ENCODE peak calls at places on chromosome 12, in four cellular contexts. N, U, F and K are unnamed samples.

GRCh38 chr12:16076553-16076952 is 165.4 kb downstream of the DERA start:
- DNase-seq in N (peak; percentile 2), U (no peak), F (peak; percentile 72), K (peak; percentile 45)

GRCh38 chr12:751192-751827 is 1.1 kb upstream of the WNK1 start:
- DNase-seq in N (peak; percentile 80), U (peak; percentile 94), F (peak; percentile 99), K (peak; percentile 96)

GRCh38 chr12:47820631-47821345 is 1.1 kb upstream of the HDAC7 start:
- DNase-seq in N (peak; percentile 87), U (no peak), F (peak; percentile 95), K (peak; percentile 97)

GRCh38 chr12:41983394-41983793 is 161.3 kb downstream of the GXYLT1 start:
- DNase-seq in N (no peak), U (no peak), F (peak; percentile 58), K (no peak)

GRCh38 chr12:12683298-12683697 is 12.7 kb downstream of the GPR19 start:
- DNase-seq in N (no peak), U (no peak), F (no peak), K (no peak)

GRCh38 chr12:46372131-46372851 is at the start of gene SLC38A2:
- DNase-seq in N (no peak), U (no peak), F (peak; percentile 99), K (peak; percentile 84)

GRCh38 chr12:109131522-109132050 is 15.2 kb downstream of the ACACB start:
- DNase-seq in N (no peak), U (no peak), F (no peak), K (no peak)

GRCh38 chr12:106138279-106138645 is 492 bp downstream of the NUAK1 start:
- DNase-seq in N (no peak), U (no peak), F (peak; percentile 80), K (no peak)

GRCh38 chr12:4518106-4518728 is 20.5 kb upstream of the RAD51AP1 start:
- DNase-seq in N (no peak), U (no peak), F (no peak), K (peak; percentile 63)

GRCh38 chr12:130254476-130255276 is 83.0 kb upstream of the PIWIL1 start:
- DNase-seq in N (peak; percentile 47), U (no peak), F (no peak), K (no peak)

GRCh38 chr12:27178723-27179398 is 65.2 kb upstream of the STK38L start:
- DNase-seq in N (no peak), U (no peak), F (no peak), K (no peak)

GRCh38 chr12:54017027-54017788 is 8.4 kb downstream of the HOXC8 start:
- DNase-seq in N (no peak), U (no peak), F (peak; percentile 76), K (peak; percentile 51)

GRCh38 chr12:66331814-66332213 is 29.5 kb downstream of the HELB start:
- DNase-seq in N (no peak), U (no peak), F (no peak), K (no peak)

GRCh38 chr12:110670161-110670701 is 18.7 kb downstream of the HVCN1 start:
- DNase-seq in N (no peak), U (peak; percentile 95), F (no peak), K (no peak)

GRCh38 chr12:64175254-64175945 is 46.7 kb downstream of the KICS2 start:
- DNase-seq in N (no peak), U (no peak), F (no peak), K (peak; percentile 72)

GRCh38 chr12:67774983-67775587 is 126.5 kb downstream of the DYRK2 start:
- DNase-seq in N (peak; percentile 32), U (no peak), F (peak; percentile 75), K (no peak)

GRCh38 chr12:100253437-100253836 is 13.4 kb downstream of the DEPDC4 start:
- DNase-seq in N (no peak), U (no peak), F (no peak), K (no peak)

GRCh38 chr12:1977109-1977508 is 27.1 kb downstream of the DCP1B start:
- DNase-seq in N (no peak), U (no peak), F (no peak), K (no peak)

GRCh38 chr12:51938744-51939143 is 12.8 kb upstream of the ACVR1B start:
- DNase-seq in N (no peak), U (no peak), F (peak; percentile 50), K (no peak)

DNA sequence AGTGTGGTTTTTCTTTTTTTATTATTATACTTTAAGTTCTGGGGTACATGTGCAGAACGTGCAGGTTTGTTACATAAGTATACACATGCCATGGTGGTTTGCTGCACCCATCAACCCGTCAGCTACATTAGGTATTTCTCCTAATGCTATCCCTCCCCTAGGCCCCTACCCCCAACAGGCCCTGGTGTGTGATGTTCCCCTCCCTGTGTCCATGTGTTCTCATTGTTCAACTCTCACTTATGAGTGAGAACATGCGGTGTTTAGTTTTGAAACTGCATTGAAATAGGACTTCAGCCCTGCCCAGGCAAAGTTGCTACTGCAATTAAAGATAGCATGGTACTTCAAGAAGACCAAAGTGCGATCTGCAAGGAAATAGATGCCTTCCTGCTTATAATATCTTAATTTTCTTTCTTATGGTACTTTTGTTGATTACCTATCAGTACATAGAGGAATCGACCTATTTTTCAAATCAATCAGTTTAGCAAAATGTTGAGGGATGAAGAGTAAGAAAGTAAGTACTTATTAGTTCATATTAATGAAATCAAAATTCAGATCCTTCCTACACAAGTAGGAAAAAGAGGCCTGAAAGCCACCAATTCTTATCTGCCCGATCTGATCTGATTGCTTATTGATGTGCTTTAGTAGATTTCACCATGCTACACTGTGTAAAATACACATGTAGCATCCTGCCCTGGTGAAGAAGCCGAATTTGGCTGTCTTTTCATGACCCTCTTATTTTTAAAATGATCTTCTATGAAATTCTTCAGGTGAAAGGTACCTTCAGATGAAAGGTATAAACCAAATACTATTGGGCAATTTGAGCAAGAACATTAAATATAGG is 1.6 kb downstream of the LTA4H start:
- DNase-seq in N (no peak), U (no peak), F (no peak), K (no peak)
- H3K4me3 ChIP-seq in N (peak overlapping the region; percentile 71), U (peak overlapping the region; percentile 77), F (peak overlapping the region; percentile 97), K (peak overlapping the region; percentile 83)

GRCh38 chr12:125167658-125168057 is 102.4 kb downstream of the AACS start:
- DNase-seq in N (no peak), U (no peak), F (no peak), K (no peak)
- H3K4me3 ChIP-seq in N (no peak overlapping the region), U (no peak overlapping the region), F (no peak overlapping the region), K (no peak overlapping the region)

DNA sequence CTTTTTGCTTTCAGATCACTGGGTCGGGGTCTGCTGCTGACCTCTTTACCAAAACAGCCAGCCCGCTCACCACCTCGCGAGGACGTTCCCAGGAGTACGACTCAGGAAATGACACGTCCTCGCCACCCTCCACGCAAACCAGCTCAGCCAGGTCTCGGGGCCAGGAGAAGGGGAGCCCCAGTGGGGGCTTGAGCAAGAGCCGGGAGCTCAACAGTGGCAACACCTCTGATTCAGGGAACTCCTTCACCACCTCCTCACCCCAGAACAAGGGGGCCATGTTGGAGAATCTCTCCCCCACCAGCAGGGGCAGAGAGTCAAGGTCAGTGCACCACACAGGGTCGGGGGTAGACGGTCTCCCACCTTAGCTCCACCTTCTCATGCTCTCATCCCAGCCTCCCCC is 33.4 kb upstream of the HSPB8 start:
- DNase-seq in N (no peak), U (no peak), F (peak; percentile 79), K (no peak)
- H3K4me3 ChIP-seq in N (no peak overlapping the region), U (no peak overlapping the region), F (no peak overlapping the region), K (no peak overlapping the region)

GRCh38 chr12:71799105-71799504 is 40.5 kb upstream of the TBC1D15 start:
- DNase-seq in N (no peak), U (no peak), F (peak; percentile 79), K (peak; percentile 63)
- H3K4me3 ChIP-seq in N (no peak overlapping the region), U (no peak overlapping the region), F (no peak overlapping the region), K (no peak overlapping the region)

DNA sequence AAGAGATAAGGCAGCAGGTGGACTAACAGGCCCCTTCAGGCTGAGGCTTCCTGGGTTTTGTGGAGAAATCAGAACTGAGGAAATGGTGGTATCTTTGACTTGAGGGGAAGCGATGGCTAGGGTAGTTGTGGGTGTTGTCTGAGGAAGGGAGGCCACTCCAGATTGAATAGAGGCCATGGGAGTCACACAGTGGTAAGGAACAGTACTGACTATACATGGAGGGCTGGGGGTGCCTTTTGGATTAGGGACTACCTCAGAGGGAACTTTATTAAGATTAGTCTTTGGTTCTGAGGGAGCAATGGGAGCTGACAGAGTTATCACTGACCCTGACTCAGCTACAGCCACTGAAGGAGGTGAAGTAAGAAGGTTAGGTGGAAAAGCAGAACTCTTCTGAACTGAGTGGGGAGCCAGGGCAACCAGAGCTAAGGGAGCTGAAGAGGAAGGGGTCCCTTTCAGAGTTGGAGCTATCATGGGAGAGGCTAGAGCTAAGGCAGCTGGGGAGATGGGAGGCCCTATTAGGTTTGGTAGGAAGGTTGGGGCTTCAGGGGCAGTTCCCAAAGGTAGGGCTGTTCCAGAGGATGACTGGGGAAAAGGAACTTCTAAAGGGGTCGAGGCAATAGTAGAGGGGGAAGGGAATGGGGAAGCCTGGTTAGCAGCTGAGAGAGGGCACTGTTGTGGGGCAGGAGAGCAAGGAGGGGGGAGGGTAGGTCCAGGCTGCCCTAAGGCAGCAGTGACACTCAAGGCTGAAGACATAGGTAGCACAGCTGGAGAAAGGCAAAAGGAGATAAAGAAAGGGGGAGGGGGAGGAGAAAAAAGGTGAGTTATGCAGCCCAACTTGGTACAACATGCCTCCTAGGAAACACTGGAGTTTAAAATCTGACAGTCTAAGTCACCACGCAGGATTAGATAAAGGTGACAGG is 4.1 kb downstream of the NACA start:
- DNase-seq in N (no peak), U (no peak), F (no peak), K (no peak)
- H3K4me3 ChIP-seq in N (no peak overlapping the region), U (peak overlapping the region; percentile 97), F (peak overlapping the region; percentile 99), K (no peak overlapping the region)